ENCODE peak calls at places on chromosomes 7 and 10, in eight cellular contexts. M is nephron progenitor cell, E is NCI-H1105, T is GM23248, D is globus pallidus, R is AG04449, X is AG08395, J is transverse colon. S is an unnamed sample.

GRCh38 chr7:26153823-26154783 is 2.1 kb downstream of the NFE2L3 start:
- DNase-seq in J (peak), M (no peak), E (no peak), R (no peak), X (no peak), T (no peak), D (no peak), S (no peak)

GRCh38 chr7:128940494-128941322 is 3.0 kb downstream of the IRF5 start:
- DNase-seq in T (no peak), E (no peak), M (no peak), R (no peak), J (peak), X (no peak), D (peak), S (peak)

GRCh38 chr7:98280791-98281756 is at the start of gene BRI3:
- DNase-seq in M (peak), E (peak), T (peak), R (no peak), X (peak), D (peak), J (peak), S (peak)

GRCh38 chr7:146937836-146938235 is 821.2 kb downstream of the CNTNAP2 start:
- DNase-seq in E (no peak), J (no peak), M (no peak), D (no peak), R (no peak), T (no peak), X (no peak), S (no peak)

GRCh38 chr10:22894714-22895113 is 33.1 kb upstream of the ARMC3 start:
- DNase-seq in X (no peak), M (no peak), D (no peak), E (no peak), J (no peak), T (peak), R (no peak), S (no peak)

GRCh38 chr7:34327681-34328080 is 330.3 kb upstream of the NPSR1 start:
- DNase-seq in R (no peak), X (peak), J (no peak), E (no peak), T (peak), M (no peak), D (no peak), S (no peak)

GRCh38 chr10:84715911-84716310 is 387.5 kb downstream of the CCSER2 start:
- DNase-seq in E (no peak), R (no peak), D (peak), X (no peak), J (peak), M (peak), T (peak), S (no peak)

GRCh38 chr10:43398939-43399871 is 9.8 kb downstream of the HNRNPF start:
- DNase-seq in R (no peak), J (no peak), X (no peak), T (peak), D (no peak), E (no peak), M (no peak), S (no peak)

GRCh38 chr7:151990567-151990966 is 34.3 kb downstream of the GALNTL5 start:
- DNase-seq in M (no peak), J (no peak), E (no peak), R (no peak), X (no peak), D (no peak), T (peak), S (no peak)

GRCh38 chr10:70155255-70155838 is 8.8 kb upstream of the TYSND1 start:
- DNase-seq in J (no peak), M (no peak), D (no peak), T (no peak), E (no peak), R (no peak), X (no peak), S (no peak)

GRCh38 chr10:103665439-103665838 is 171.9 kb downstream of the NEURL1 start:
- DNase-seq in M (no peak), D (no peak), E (no peak), X (no peak), J (no peak), T (peak), R (no peak), S (no peak)

GRCh38 chr7:149422914-149423285 is 38.0 kb downstream of the ZNF777 start:
- DNase-seq in T (no peak), E (no peak), R (no peak), J (peak), M (no peak), X (no peak), D (no peak), S (no peak)

GRCh38 chr10:104938031-104938430 is 296.9 kb downstream of the SORCS3 start:
- DNase-seq in X (no peak), J (no peak), T (no peak), M (no peak), D (no peak), E (no peak), R (no peak), S (no peak)

GRCh38 chr10:132061465-132062180 is 4.1 kb upstream of the JAKMIP3 start:
- DNase-seq in E (no peak), X (no peak), J (no peak), T (no peak), D (no peak), R (no peak), M (no peak), S (no peak)

GRCh38 chr7:2689951-2690705 is 2.1 kb downstream of the AMZ1 start:
- DNase-seq in E (no peak), R (no peak), M (no peak), J (no peak), D (no peak), X (no peak), T (peak), S (no peak)

GRCh38 chr7:13181221-13181620 is 493.8 kb downstream of the ARL4A start:
- DNase-seq in T (no peak), X (no peak), M (peak), R (no peak), E (peak), J (no peak), D (peak), S (no peak)

S was measured in natural killer cell treated with Interleukin-12 subunit alpha and Interleukin-12 subunit beta and Interleukin-15 and Interleukin-18, amount 100 ng/mL, for 72 hours.